ENCODE peak calls at places on chromosomes 7 and 10, in seven cellular contexts. U, B, S, R, F, L and N are unnamed samples.

GRCh38 chr10:3020311-3020710 is 47.0 kb upstream of the PFKP start:
- DNase-seq in U (no peak), B (no peak), S (no peak), R (no peak), F (no peak), L (no peak), N (no peak)

GRCh38 chr10:70532554-70533188 is 54.1 kb downstream of the PALD1 start:
- DNase-seq in U (no peak), B (no peak), S (no peak), R (no peak), F (no peak), L (no peak), N (no peak)

GRCh38 chr10:35433851-35434426 is 97.6 kb downstream of the CCNY start:
- DNase-seq in U (no peak), B (no peak), S (no peak), R (no peak), F (peak), L (no peak), N (no peak)

GRCh38 chr7:90384433-90384832 is 18.8 kb upstream of the CLDN12 start:
- DNase-seq in U (no peak), B (no peak), S (no peak), R (no peak), F (no peak), L (no peak), N (no peak)

GRCh38 chr10:58291538-58292174 is 22.7 kb downstream of the CISD1 start:
- DNase-seq in U (no peak), B (peak), S (peak), R (no peak), F (peak), L (no peak), N (no peak)

GRCh38 chr7:157526604-157527003 is 189.8 kb downstream of the DNAJB6 start:
- DNase-seq in U (no peak), B (no peak), S (no peak), R (no peak), F (no peak), L (no peak), N (no peak)

GRCh38 chr10:77919713-77920108 is 6.8 kb downstream of the DLG5 start:
- DNase-seq in U (no peak), B (no peak), S (no peak), R (no peak), F (peak), L (no peak), N (no peak)

GRCh38 chr10:120643373-120643772 is 186.3 kb downstream of the PLPP4 start:
- DNase-seq in U (no peak), B (no peak), S (no peak), R (no peak), F (no peak), L (no peak), N (no peak)

GRCh38 chr10:112637901-112638300 is 190.9 kb downstream of the VTI1A start:
- DNase-seq in U (no peak), B (no peak), S (no peak), R (no peak), F (no peak), L (no peak), N (no peak)

GRCh38 chr10:9562001-9562505 is 1455.6 kb upstream of the CELF2 start:
- DNase-seq in U (no peak), B (no peak), S (no peak), R (no peak), F (no peak), L (no peak), N (no peak)

GRCh38 chr10:6269953-6270867 is 67.5 kb downstream of the PFKFB3 start:
- DNase-seq in U (peak), B (peak), S (no peak), R (no peak), F (no peak), L (no peak), N (no peak)

GRCh38 chr7:39560398-39560797 is 5.8 kb upstream of the YAE1 start:
- DNase-seq in U (no peak), B (no peak), S (no peak), R (no peak), F (no peak), L (no peak), N (no peak)

GRCh38 chr10:31866118-31866670 is 62.4 kb downstream of the ARHGAP12 start:
- DNase-seq in U (peak), B (no peak), S (no peak), R (no peak), F (no peak), L (no peak), N (no peak)

GRCh38 chr10:22251751-22252285 is 34.0 kb upstream of the EBLN1 start:
- DNase-seq in U (peak), B (peak), S (no peak), R (no peak), F (no peak), L (no peak), N (peak)

GRCh38 chr10:13348216-13349017 is at the start of gene SEPHS1:
- DNase-seq in U (peak), B (peak), S (peak), R (no peak), F (peak), L (no peak), N (peak)

GRCh38 chr10:110335314-110336064 is 30.8 kb upstream of the SMNDC1 start:
- DNase-seq in U (no peak), B (no peak), S (no peak), R (no peak), F (no peak), L (no peak), N (no peak)

GRCh38 chr10:104834580-104834979 is 193.5 kb downstream of the SORCS3 start:
- DNase-seq in U (no peak), B (no peak), S (no peak), R (no peak), F (no peak), L (no peak), N (no peak)

GRCh38 chr7:131538791-131539179 is 17.6 kb downstream of the PODXL start:
- DNase-seq in U (no peak), B (no peak), S (peak), R (no peak), F (no peak), L (no peak), N (no peak)

GRCh38 chr10:13907570-13907969 is 320.8 kb downstream of the PRPF18 start:
- DNase-seq in U (no peak), B (no peak), S (no peak), R (no peak), F (no peak), L (no peak), N (no peak)

GRCh38 chr10:71694567-71694968 is 25.0 kb downstream of the C10orf105 start:
- DNase-seq in U (peak), B (no peak), S (no peak), R (no peak), F (no peak), L (no peak), N (no peak)

GRCh38 chr7:23654508-23654907 is 25.5 kb upstream of the FAM221A start:
- DNase-seq in U (peak), B (no peak), S (peak), R (no peak), F (no peak), L (no peak), N (no peak)

GRCh38 chr7:130491841-130492518 is at the start of gene MEST:
- DNase-seq in U (no peak), B (no peak), S (no peak), R (no peak), F (no peak), L (no peak), N (peak)

GRCh38 chr7:6307762-6308161 is 35.3 kb upstream of the CYTH3 start:
- DNase-seq in U (no peak), B (no peak), S (no peak), R (no peak), F (no peak), L (no peak), N (no peak)

GRCh38 chr10:7409045-7409731 is 1.6 kb downstream of the SFMBT2 start:
- DNase-seq in U (peak), B (peak), S (no peak), R (no peak), F (no peak), L (no peak), N (peak)

GRCh38 chr7:106552645-106553445 is 108.1 kb downstream of the CCDC71L start:
- DNase-seq in U (no peak), B (no peak), S (peak), R (no peak), F (no peak), L (no peak), N (no peak)

GRCh38 chr10:31536297-31536696 is 217.3 kb downstream of the ZEB1 start:
- DNase-seq in U (no peak), B (no peak), S (no peak), R (no peak), F (no peak), L (no peak), N (no peak)

GRCh38 chr10:88131561-88132139 is 268.2 kb downstream of the PTEN start:
- DNase-seq in U (no peak), B (no peak), S (no peak), R (no peak), F (no peak), L (peak), N (no peak)

GRCh38 chr7:101690061-101690460 is 61.0 kb upstream of the MYL10 start:
- DNase-seq in U (peak), B (no peak), S (no peak), R (no peak), F (no peak), L (no peak), N (no peak)

GRCh38 chr10:72659694-72660093 is 32.2 kb upstream of the MCU start:
- DNase-seq in U (no peak), B (no peak), S (no peak), R (no peak), F (no peak), L (no peak), N (no peak)

GRCh38 chr10:116084166-116084565 is 188.8 kb downstream of the GFRA1 start:
- DNase-seq in U (no peak), B (no peak), S (no peak), R (no peak), F (no peak), L (no peak), N (no peak)

GRCh38 chr10:102231357-102232318 is 5.5 kb downstream of the ELOVL3 start:
- DNase-seq in U (peak), B (peak), S (peak), R (no peak), F (no peak), L (no peak), N (no peak)

GRCh38 chr7:55266243-55266642 is 98.9 kb upstream of the LANCL2 start:
- DNase-seq in U (no peak), B (no peak), S (no peak), R (no peak), F (no peak), L (no peak), N (no peak)

GRCh38 chr10:91000985-91001384 is 80.1 kb upstream of the ANKRD1 start:
- DNase-seq in U (no peak), B (no peak), S (no peak), R (no peak), F (no peak), L (no peak), N (no peak)

GRCh38 chr10:31620236-31621151 is 301.5 kb downstream of the ZEB1 start:
- DNase-seq in U (peak), B (no peak), S (no peak), R (peak), F (no peak), L (no peak), N (no peak)

GRCh38 chr10:113135025-113135424 is 185.0 kb downstream of the TCF7L2 start:
- DNase-seq in U (no peak), B (no peak), S (no peak), R (no peak), F (no peak), L (no peak), N (no peak)

GRCh38 chr10:15324113-15324512 is 47.0 kb downstream of the FAM171A1 start:
- DNase-seq in U (no peak), B (no peak), S (no peak), R (no peak), F (no peak), L (no peak), N (no peak)

GRCh38 chr7:124945680-124946079 is 16.1 kb upstream of the POT1 start:
- DNase-seq in U (no peak), B (no peak), S (no peak), R (no peak), F (no peak), L (no peak), N (no peak)

GRCh38 chr10:118472961-118473675 is 122.3 kb downstream of the PRLHR start:
- DNase-seq in U (no peak), B (no peak), S (peak), R (no peak), F (no peak), L (no peak), N (no peak)

GRCh38 chr10:47397256-47397655 is 13.2 kb upstream of the ZNF488 start:
- DNase-seq in U (no peak), B (no peak), S (no peak), R (no peak), F (no peak), L (no peak), N (no peak)